ENCODE peak calls at places on chromosomes 5 and 9, in seven cellular contexts. E is mammary epithelial cell, Y is choroid plexus epithelial cell, L is body of pancreas, S is A549, W is foreskin fibroblast, Q is fibroblast of villous mesenchyme. H is an unnamed sample.

GRCh38 chr9:19117039-19117716 is 10.1 kb downstream of the PLIN2 start:
- DNase-seq in Y (no peak), Q (no peak), S (no peak), E (peak; percentile 30), W (no peak), L (no peak), H (no peak)

GRCh38 chr9:115628426-115628825 is 510.5 kb upstream of the TNC start:
- DNase-seq in S (no peak), Y (no peak), E (no peak), Q (no peak), L (no peak), W (no peak), H (no peak)

GRCh38 chr9:29322240-29322639 is 1749.0 kb upstream of the C9orf72 start:
- DNase-seq in L (no peak), S (no peak), E (no peak), Y (peak; percentile 53), W (no peak), Q (peak; percentile 15), H (peak; percentile 49)

GRCh38 chr9:119736478-119737454 is 367.5 kb upstream of the BRINP1 start:
- DNase-seq in S (no peak), E (no peak), W (no peak), Q (no peak), L (no peak), Y (no peak), H (peak; percentile 73)

GRCh38 chr5:139360384-139360783 is 18.7 kb downstream of the PAIP2 start:
- DNase-seq in Y (no peak), S (no peak), W (no peak), L (no peak), Q (no peak), E (no peak), H (no peak)

GRCh38 chr9:68416891-68417570 is 60.6 kb downstream of the PGM5 start:
- DNase-seq in E (peak; percentile 2), W (no peak), Y (peak; percentile 2), Q (peak; percentile 8), L (no peak), S (peak; percentile 14), H (peak; percentile 20)

GRCh38 chr5:5135957-5136676 is 4.0 kb upstream of the ADAMTS16 start:
- DNase-seq in S (peak; percentile 88), W (no peak), E (no peak), Q (peak; percentile 84), Y (no peak), L (no peak), H (no peak)

GRCh38 chr5:39501403-39501802 is 76.6 kb upstream of the DAB2 start:
- DNase-seq in E (no peak), L (no peak), Y (peak; percentile 65), S (peak; percentile 32), W (peak; percentile 67), Q (peak; percentile 62), H (no peak)

GRCh38 chr5:89901983-89902382 is 507.6 kb downstream of the CETN3 start:
- DNase-seq in Q (no peak), E (no peak), S (no peak), Y (no peak), L (no peak), W (no peak), H (no peak)

GRCh38 chr5:38119836-38120235 is 138.5 kb upstream of the EGFLAM start:
- DNase-seq in L (no peak), E (no peak), W (no peak), S (no peak), Q (no peak), Y (no peak), H (no peak)

GRCh38 chr9:121246821-121247511 is 21.0 kb upstream of the GSN start:
- DNase-seq in S (no peak), L (no peak), W (peak; percentile 85), E (peak; percentile 73), Q (peak; percentile 68), Y (peak; percentile 98), H (no peak)

GRCh38 chr5:32144637-32145207 is 29.4 kb downstream of the GOLPH3 start:
- DNase-seq in Q (no peak), S (no peak), W (no peak), Y (no peak), L (peak; percentile 43), E (no peak), H (no peak)

GRCh38 chr9:18296702-18297531 is 177.0 kb upstream of the ADAMTSL1 start:
- DNase-seq in Y (peak; percentile 28), E (peak; percentile 74), Q (peak; percentile 11), S (no peak), W (peak; percentile 16), L (no peak), H (no peak)

GRCh38 chr5:29412979-29413378 is 1780.5 kb upstream of the CDH6 start:
- DNase-seq in L (no peak), E (no peak), Q (no peak), Y (no peak), W (no peak), S (no peak), H (no peak)

GRCh38 chr9:120434532-120434931 is 145.4 kb downstream of the CDK5RAP2 start:
- DNase-seq in S (no peak), L (no peak), Q (peak; percentile 78), W (peak; percentile 60), Y (peak; percentile 91), E (no peak), H (no peak)

GRCh38 chr9:70981312-70981711 is 140.1 kb downstream of the TRPM3 start:
- DNase-seq in W (no peak), S (no peak), Q (no peak), Y (no peak), E (no peak), L (no peak), H (no peak)
- H3K4me3 ChIP-seq in W (no peak overlapping the region), S (no peak overlapping the region), Q (no peak overlapping the region), Y (no peak overlapping the region), E (no peak overlapping the region), L (no peak overlapping the region), H (no peak overlapping the region)

DNA sequence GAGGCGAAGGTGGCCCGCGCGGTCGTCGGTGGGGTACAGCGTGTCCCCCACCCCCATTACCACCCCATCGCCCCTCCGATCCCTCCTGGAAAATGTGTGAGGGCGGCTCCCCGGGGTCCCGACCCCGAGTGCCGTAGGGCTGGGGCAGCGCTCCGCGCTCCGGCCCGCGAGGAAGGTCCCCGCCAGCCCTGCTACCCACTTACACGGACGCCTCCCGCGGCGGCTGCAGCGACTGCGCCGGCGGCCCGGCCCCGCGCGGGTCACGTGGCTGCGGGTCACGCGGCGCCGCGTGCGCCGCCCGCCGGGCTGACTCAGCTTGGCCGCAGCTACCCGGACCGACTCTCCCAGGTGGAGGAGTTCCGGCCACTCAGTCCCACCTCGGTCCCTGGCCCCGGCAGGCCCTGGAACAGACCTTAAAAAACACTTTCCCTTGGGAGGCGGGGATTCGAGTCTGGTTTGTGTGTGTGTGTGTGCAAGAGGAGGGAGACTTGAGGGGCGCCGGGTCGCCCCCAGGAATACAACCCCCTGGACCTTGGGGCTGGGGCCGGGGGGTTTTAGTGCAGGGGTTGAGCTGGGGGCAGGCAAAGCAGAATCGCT is at the start of gene GNPDA1:
- DNase-seq in L (peak; percentile 86), Y (peak; percentile 76), S (peak; percentile 70), W (peak; percentile 86), E (peak; percentile 71), Q (peak; percentile 79), H (peak; percentile 78)
- TF ChIP-seq CTCF in L (no peak), Y (no peak), S (no peak), W (no peak), E (no peak), Q (no peak), H (peak; percentile 15)

GRCh38 chr9:89179535-89179919 is 909 bp upstream of the SHC3 start:
- DNase-seq in E (no peak), S (peak; percentile 27), Y (peak; percentile 70), Q (peak; percentile 47), W (no peak), L (no peak), H (no peak)
- H3K4me3 ChIP-seq in E (no peak overlapping the region), S (peak overlapping the region; percentile 40), Y (peak overlapping the region; percentile 60), Q (peak overlapping the region; percentile 49), W (peak overlapping the region; percentile 39), L (no peak overlapping the region), H (no peak overlapping the region)

GRCh38 chr5:141420855-141421488 is at the start of gene PCDHGA11:
- DNase-seq in S (peak; percentile 14), W (peak; percentile 67), Q (peak; percentile 71), L (no peak), Y (peak; percentile 69), E (peak; percentile 67), H (peak; percentile 77)
- TF ChIP-seq CTCF in S (no peak), W (peak; percentile 45), Q (peak; percentile 70), L (no peak), Y (peak; percentile 71), E (no peak), H (peak; percentile 51)